ENCODE peak calls at places on chromosomes 7 and 10, in seven cellular contexts. V is HepG2, F is K562, I is GM12878, U is SK-N-SH, Z is GM12892, D is H1. G is an unnamed sample.

GRCh38 chr7:14228341-14228740 is 238.9 kb upstream of the ETV1 start:
- DNase-seq in V (no peak), F (no peak), I (no peak), U (no peak), Z (no peak), D (no peak), G (no peak)

GRCh38 chr7:130491841-130492518 is at the start of gene MEST:
- DNase-seq in V (no peak), F (no peak), I (no peak), U (peak; percentile 80), Z (no peak), D (no peak), G (no peak)

GRCh38 chr7:94008537-94008936 is 4.4 kb upstream of the BET1 start:
- DNase-seq in V (no peak), F (no peak), I (no peak), U (no peak), Z (no peak), D (no peak), G (no peak)

GRCh38 chr10:30187010-30187409 is 127.6 kb upstream of the JCAD start:
- DNase-seq in V (no peak), F (no peak), I (no peak), U (no peak), Z (no peak), D (no peak), G (no peak)

GRCh38 chr7:17207220-17207619 is 91.2 kb upstream of the AHR start:
- DNase-seq in V (peak; percentile 64), F (no peak), I (no peak), U (no peak), Z (no peak), D (no peak), G (no peak)

GRCh38 chr7:100674441-100675407 is 1.2 kb downstream of the GNB2 start:
- DNase-seq in V (no peak), F (no peak), I (no peak), U (peak; percentile 68), Z (peak; percentile 24), D (no peak), G (peak; percentile 23)

GRCh38 chr10:109968954-109969644 is 38.7 kb upstream of the ADD3 start:
- DNase-seq in V (no peak), F (no peak), I (no peak), U (no peak), Z (no peak), D (no peak), G (no peak)

GRCh38 chr7:130148561-130148960 is 56.6 kb downstream of the TMEM209 start:
- DNase-seq in V (no peak), F (no peak), I (no peak), U (no peak), Z (no peak), D (no peak), G (no peak)

GRCh38 chr10:104080762-104081161 is 4.9 kb downstream of the COL17A1 start:
- DNase-seq in V (peak; percentile 28), F (peak; percentile 15), I (no peak), U (peak; percentile 35), Z (no peak), D (no peak), G (no peak)

DNA sequence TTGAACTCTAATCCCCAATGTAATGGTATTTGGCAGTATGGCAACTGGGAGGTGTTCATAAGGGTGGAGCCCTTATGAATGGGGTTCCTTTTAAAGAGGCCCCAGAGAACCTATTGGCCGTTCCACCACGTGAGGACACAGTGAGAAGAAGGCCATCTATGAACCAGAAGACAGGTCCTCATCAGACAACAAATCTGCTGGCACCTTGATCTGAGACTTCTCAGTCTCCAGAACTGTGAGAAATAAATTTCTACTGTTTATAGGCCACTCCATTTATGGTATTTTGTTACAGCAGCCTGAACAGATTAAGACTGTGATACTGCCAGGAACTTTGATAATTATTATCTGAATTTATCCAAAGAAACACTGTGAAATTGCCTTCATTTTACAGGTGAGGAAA is 132.3 kb downstream of the GLI3 start:
- DNase-seq in V (no peak), F (no peak), I (no peak), U (no peak), Z (no peak), D (no peak), G (no peak)
- TF ChIP-seq TAF1 in V (no peak), F (no peak), I (no peak), U (no peak), Z (no peak), D (no peak), G (no peak)

DNA sequence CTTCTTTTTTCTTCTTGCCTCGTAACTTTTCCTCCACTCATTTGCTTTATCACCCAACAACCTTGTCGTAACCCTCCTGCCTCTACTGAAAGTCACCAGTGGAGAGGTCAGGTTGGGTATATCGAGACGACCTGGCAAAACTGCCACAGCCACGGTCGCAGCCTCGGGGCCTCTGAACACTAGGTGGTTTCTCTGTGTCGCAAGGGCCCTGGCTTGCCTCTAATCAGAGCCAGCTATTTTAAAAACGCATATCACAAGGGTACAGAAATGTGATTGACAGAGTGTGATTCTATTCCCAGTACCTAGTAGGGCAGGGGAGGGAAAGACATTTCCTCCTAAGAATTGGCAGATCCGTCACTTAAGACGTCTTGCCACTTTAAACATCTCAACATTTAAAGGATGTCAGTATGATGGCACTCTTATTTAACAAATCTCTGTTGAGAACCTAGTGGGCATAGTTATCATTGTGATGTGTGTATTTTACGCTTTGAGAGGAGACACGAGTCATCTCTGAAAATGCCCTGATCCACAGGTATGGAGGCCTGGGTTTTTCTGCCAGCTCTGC is 197.5 kb downstream of the ARHGAP21 start:
- DNase-seq in V (no peak), F (no peak), I (no peak), U (no peak), Z (no peak), D (no peak), G (no peak)
- TF ChIP-seq POLR2AphosphoS5 in V (no peak), F (no peak), I (no peak), U (no peak), Z (no peak), D (no peak), G (no peak)

DNA sequence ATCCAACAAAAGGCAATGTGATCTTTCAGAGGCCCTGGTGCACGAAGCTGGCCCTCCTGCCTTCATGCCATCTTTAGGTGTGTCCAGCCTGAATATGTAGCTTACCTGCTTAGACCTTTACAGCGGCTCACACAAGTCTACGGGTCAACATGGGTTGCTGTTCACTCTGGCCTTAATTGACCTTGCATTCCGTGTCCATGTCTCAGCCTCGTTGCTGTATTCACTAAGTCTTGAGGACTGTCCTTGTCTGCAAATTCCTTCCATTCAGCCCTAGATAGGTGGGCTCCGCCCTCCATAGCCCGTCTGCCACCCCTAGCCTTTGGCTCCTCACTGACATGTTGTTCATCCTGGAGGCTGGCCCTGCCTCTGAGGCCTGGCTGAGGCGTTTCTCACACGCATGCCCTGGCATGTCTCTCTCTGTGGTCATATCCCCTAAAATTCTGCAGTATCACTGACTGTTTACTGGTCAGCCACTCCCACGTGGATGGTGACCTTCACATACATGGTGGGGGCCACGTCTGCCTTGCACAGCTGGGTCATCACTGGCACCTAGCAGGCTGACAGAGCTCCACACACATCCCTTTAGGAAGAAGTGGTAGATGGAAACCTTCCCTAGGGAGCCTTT is 394.1 kb upstream of the MKI67 start:
- DNase-seq in V (no peak), F (no peak), I (no peak), U (no peak), Z (no peak), D (no peak), G (no peak)
- TF ChIP-seq TAF1 in V (no peak), F (no peak), I (no peak), U (no peak), Z (no peak), D (no peak), G (no peak)

GRCh38 chr7:97752215-97752614 is 20.3 kb downstream of the TAC1 start:
- DNase-seq in V (no peak), F (no peak), I (no peak), U (no peak), Z (no peak), D (no peak), G (no peak)
- TF ChIP-seq POLR2AphosphoS5 in V (no peak), F (no peak), I (no peak), U (no peak), Z (no peak), D (no peak), G (no peak)

G was measured in GM12891.